ENCODE peak calls at places on chromosome 21, in nine cellular contexts. W is astrocyte of the spinal cord, X is fibroblast of lung, Q is HCT116, G is Calu3, D is RWPE1, K is choroid plexus epithelial cell, C is AG09319, P is kidney epithelial cell. Z is an unnamed sample.
A peak's percentile ranks its signal among the peaks of the same experiment; 100 is the strongest.

GRCh38 chr21:27799861-27800260 is 833.0 kb upstream of the ADAMTS5 start:
- DNase-seq in C (no peak), Q (no peak), D (no peak), X (peak; percentile 43), W (no peak), P (no peak), K (no peak), G (no peak), Z (no peak)

GRCh38 chr21:36706951-36707762 is 8.2 kb downstream of the SIM2 start:
- DNase-seq in W (no peak), K (peak; percentile 37), C (no peak), P (no peak), Q (no peak), X (peak; percentile 34), D (no peak), G (no peak), Z (no peak)

GRCh38 chr21:46250146-46250725 is 21.7 kb upstream of the LSS start:
- DNase-seq in K (peak; percentile 20), W (no peak), C (no peak), D (no peak), G (no peak), P (no peak), Q (no peak), X (peak; percentile 38), Z (no peak)

GRCh38 chr21:28776251-28776650 is 216.4 kb downstream of the LTN1 start:
- DNase-seq in Q (no peak), X (peak; percentile 83), D (no peak), G (no peak), C (no peak), K (peak; percentile 73), P (no peak), W (peak; percentile 82), Z (peak; percentile 21)

GRCh38 chr21:27062441-27062840 is 95.6 kb upstream of the ADAMTS5 start:
- DNase-seq in C (no peak), Q (no peak), X (peak; percentile 40), P (no peak), W (no peak), D (no peak), G (no peak), K (no peak), Z (no peak)

GRCh38 chr21:36388835-36389234 is 3.6 kb downstream of the CHAF1B start:
- DNase-seq in X (peak; percentile 35), D (peak; percentile 26), K (peak; percentile 53), W (peak; percentile 49), C (no peak), Q (no peak), P (no peak), G (no peak), Z (no peak)

GRCh38 chr21:33950425-33951079 is 34.9 kb upstream of the ATP5PO start:
- DNase-seq in G (no peak), W (no peak), X (no peak), D (no peak), P (no peak), Q (no peak), K (no peak), C (no peak), Z (no peak)

GRCh38 chr21:27201197-27201596 is 234.3 kb upstream of the ADAMTS5 start:
- DNase-seq in D (no peak), K (peak; percentile 54), G (no peak), W (peak; percentile 62), C (no peak), X (peak; percentile 57), P (no peak), Q (no peak), Z (peak; percentile 5)

GRCh38 chr21:34351786-34352241 is 12.0 kb upstream of the KCNE2 start:
- DNase-seq in X (peak; percentile 41), K (peak; percentile 54), W (peak; percentile 26), C (no peak), P (no peak), Q (peak; percentile 48), G (peak; percentile 39), D (no peak), Z (peak; percentile 61)

GRCh38 chr21:33441489-33442477 is 38.0 kb downstream of the TMEM50B start:
- DNase-seq in X (peak; percentile 94), K (peak; percentile 70), P (peak; percentile 93), D (peak; percentile 73), G (no peak), C (no peak), Q (no peak), W (peak; percentile 75), Z (peak; percentile 91)

GRCh38 chr21:16169102-16169511 is 439.3 kb downstream of the USP25 start:
- DNase-seq in P (no peak), D (no peak), C (peak; percentile 7), X (peak; percentile 63), K (peak; percentile 50), W (peak; percentile 51), G (no peak), Q (no peak), Z (no peak)

GRCh38 chr21:28633803-28634572 is 358.7 kb downstream of the LTN1 start:
- DNase-seq in C (no peak), G (no peak), P (no peak), W (peak; percentile 83), D (peak; percentile 42), Q (no peak), X (peak; percentile 75), K (peak; percentile 50), Z (peak; percentile 91)

GRCh38 chr21:43919283-43919682 is 54.3 kb downstream of the AGPAT3 start:
- DNase-seq in C (no peak), K (no peak), G (no peak), X (no peak), D (no peak), Q (no peak), W (no peak), P (no peak), Z (no peak)

GRCh38 chr21:43919871-43920801 is 55.1 kb downstream of the AGPAT3 start:
- DNase-seq in Q (no peak), W (no peak), G (no peak), X (no peak), P (no peak), K (no peak), D (no peak), C (no peak), Z (no peak)

GRCh38 chr21:43917515-43918384 is 52.7 kb downstream of the AGPAT3 start:
- DNase-seq in Q (peak; percentile 15), D (no peak), K (no peak), X (no peak), G (peak; percentile 4), P (no peak), W (no peak), C (no peak), Z (peak; percentile 37)

GRCh38 chr21:43916691-43917514 is 51.9 kb downstream of the AGPAT3 start:
- DNase-seq in P (no peak), X (peak; percentile 35), W (no peak), D (no peak), K (no peak), C (no peak), Q (no peak), G (no peak), Z (no peak)

GRCh38 chr21:43918385-43918947 is 53.4 kb downstream of the AGPAT3 start:
- DNase-seq in P (no peak), G (no peak), D (no peak), W (no peak), Q (no peak), K (no peak), X (no peak), C (no peak), Z (no peak)
- TF ChIP-seq CTCF in P (no peak), G (no peak), D (no peak), W (no peak), Q (no peak), K (no peak), X (no peak), C (no peak), Z (no peak)

GRCh38 chr21:20253261-20253660 is 744.9 kb upstream of the NCAM2 start:
- DNase-seq in W (no peak), P (no peak), K (no peak), X (no peak), D (no peak), C (no peak), Q (no peak), G (no peak), Z (no peak)

GRCh38 chr21:20259035-20259867 is 739.0 kb upstream of the NCAM2 start:
- DNase-seq in K (no peak), Q (no peak), X (no peak), C (no peak), W (no peak), G (no peak), P (no peak), D (no peak), Z (no peak)

GRCh38 chr21:20257052-20257451 is 741.2 kb upstream of the NCAM2 start:
- DNase-seq in K (no peak), C (no peak), G (no peak), P (no peak), D (no peak), Q (no peak), W (no peak), X (no peak), Z (no peak)

GRCh38 chr21:20258542-20258941 is 739.7 kb upstream of the NCAM2 start:
- DNase-seq in C (no peak), Q (no peak), G (no peak), K (no peak), W (no peak), D (no peak), P (no peak), X (no peak), Z (no peak)

GRCh38 chr21:20254964-20255363 is 743.2 kb upstream of the NCAM2 start:
- DNase-seq in P (no peak), K (no peak), C (no peak), W (no peak), G (no peak), X (no peak), Q (no peak), D (no peak), Z (no peak)
- TF ChIP-seq CTCF in P (no peak), K (no peak), C (no peak), W (no peak), G (no peak), X (no peak), Q (no peak), D (no peak), Z (no peak)

DNA sequence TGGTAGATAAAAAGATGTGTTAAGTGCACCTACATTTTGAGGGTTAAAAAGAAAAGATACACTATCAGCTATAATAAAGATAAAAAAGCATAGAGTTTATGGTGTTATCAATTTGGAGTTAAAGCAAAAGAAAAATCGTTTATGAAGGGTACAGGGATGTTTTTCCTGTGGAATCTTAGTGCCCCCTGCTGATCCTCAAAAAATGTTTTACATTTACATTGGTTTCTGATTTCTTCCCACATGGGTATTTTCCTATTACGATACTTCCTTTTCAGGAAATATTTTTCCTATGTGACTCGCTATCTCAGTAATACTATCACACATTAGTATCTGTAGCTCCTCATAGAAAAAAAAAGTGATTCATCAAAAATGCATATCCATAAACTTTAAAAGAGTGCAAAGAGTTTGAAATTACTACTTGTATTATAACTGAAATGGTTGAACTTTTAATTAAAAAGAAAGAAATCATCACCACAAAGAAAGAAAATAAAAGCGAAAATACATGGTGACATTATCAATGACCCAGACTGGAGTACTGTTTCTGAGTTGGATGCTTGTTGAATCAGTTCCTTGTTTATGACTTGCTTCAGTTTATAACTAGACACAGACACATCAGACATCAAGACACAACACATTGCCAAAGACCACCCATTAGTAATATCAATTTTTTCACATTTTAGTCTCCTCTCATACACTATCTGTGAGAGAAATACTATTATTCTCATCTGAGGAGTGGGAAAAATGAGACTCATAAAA is 293.2 kb downstream of the MRPL39 start:
- DNase-seq in Q (no peak), K (peak; percentile 70), C (peak; percentile 25), D (peak; percentile 4), P (no peak), W (peak; percentile 60), X (peak; percentile 70), G (no peak), Z (peak; percentile 63)
- TF ChIP-seq CTCF in Q (no peak), K (peak; percentile 45), C (peak; percentile 51), D (peak; percentile 14), P (peak; percentile 32), W (peak; percentile 36), X (peak; percentile 44), G (no peak), Z (peak; percentile 75)

GRCh38 chr21:45067462-45068285 is 6.7 kb upstream of the ADARB1 start:
- DNase-seq in C (no peak), X (no peak), P (no peak), W (no peak), G (no peak), K (no peak), D (no peak), Q (no peak), Z (no peak)
- TF ChIP-seq CTCF in C (no peak), X (no peak), P (no peak), W (no peak), G (no peak), K (no peak), D (no peak), Q (no peak), Z (no peak)

Z was measured in PC-3.